ENCODE peak calls at places on chromosome 16, in seven cellular contexts. One of them, this sample, is unnamed.

GRCh38 chr16:9322735-9323134 is 231.3 kb downstream of the HAPSTR1 start:
- DNase-seq in dorsolateral prefrontal cortex: no peak
- DNase-seq in A549: no peak
- DNase-seq in fibroblast of pulmonary artery: no peak
- DNase-seq in left lung: no peak
- DNase-seq in PC-9: no peak
- DNase-seq in thoracic aorta: no peak
- DNase-seq in this sample: no peak

GRCh38 chr16:58497468-58497867 is 2.5 kb upstream of the NDRG4 start:
- DNase-seq in dorsolateral prefrontal cortex: no peak
- DNase-seq in A549: no peak
- DNase-seq in fibroblast of pulmonary artery: no peak
- DNase-seq in left lung: no peak
- DNase-seq in PC-9: no peak
- DNase-seq in thoracic aorta: no peak
- DNase-seq in this sample: no peak

GRCh38 chr16:27481282-27481934 is 68.3 kb downstream of the GTF3C1 start:
- DNase-seq in dorsolateral prefrontal cortex: no peak
- DNase-seq in A549: no peak
- DNase-seq in fibroblast of pulmonary artery: no peak
- DNase-seq in left lung: no peak
- DNase-seq in PC-9: no peak
- DNase-seq in thoracic aorta: no peak
- DNase-seq in this sample: no peak

GRCh38 chr16:71883193-71883848 is 661 bp downstream of the ZNF821 start:
- DNase-seq in dorsolateral prefrontal cortex: no peak
- DNase-seq in A549: no peak
- DNase-seq in fibroblast of pulmonary artery: no peak
- DNase-seq in left lung: peak
- DNase-seq in PC-9: peak
- DNase-seq in thoracic aorta: no peak
- DNase-seq in this sample: no peak

GRCh38 chr16:3655030-3655790 is 719 bp downstream of the DNASE1 start:
- DNase-seq in dorsolateral prefrontal cortex: no peak
- DNase-seq in A549: no peak
- DNase-seq in fibroblast of pulmonary artery: no peak
- DNase-seq in left lung: peak
- DNase-seq in PC-9: no peak
- DNase-seq in thoracic aorta: no peak
- DNase-seq in this sample: no peak

GRCh38 chr16:77387810-77388209 is 47.0 kb downstream of the ADAMTS18 start:
- DNase-seq in dorsolateral prefrontal cortex: no peak
- DNase-seq in A549: no peak
- DNase-seq in fibroblast of pulmonary artery: no peak
- DNase-seq in left lung: no peak
- DNase-seq in PC-9: no peak
- DNase-seq in thoracic aorta: no peak
- DNase-seq in this sample: no peak

GRCh38 chr16:89687092-89687940 is 827 bp downstream of the CDK10 start:
- DNase-seq in dorsolateral prefrontal cortex: no peak
- DNase-seq in A549: peak
- DNase-seq in fibroblast of pulmonary artery: peak
- DNase-seq in left lung: peak
- DNase-seq in PC-9: peak
- DNase-seq in thoracic aorta: no peak
- DNase-seq in this sample: peak

GRCh38 chr16:82317411-82318168 is 147.6 kb upstream of the MPHOSPH6 start:
- DNase-seq in dorsolateral prefrontal cortex: no peak
- DNase-seq in A549: no peak
- DNase-seq in fibroblast of pulmonary artery: no peak
- DNase-seq in left lung: no peak
- DNase-seq in PC-9: no peak
- DNase-seq in thoracic aorta: no peak
- DNase-seq in this sample: no peak

GRCh38 chr16:57837305-57838125 is 35.2 kb upstream of the KIFC3 start:
- DNase-seq in dorsolateral prefrontal cortex: no peak
- DNase-seq in A549: no peak
- DNase-seq in fibroblast of pulmonary artery: no peak
- DNase-seq in left lung: no peak
- DNase-seq in PC-9: no peak
- DNase-seq in thoracic aorta: no peak
- DNase-seq in this sample: no peak

GRCh38 chr16:69417537-69418199 is 6.8 kb upstream of the CYB5B start:
- DNase-seq in dorsolateral prefrontal cortex: peak
- DNase-seq in A549: peak
- DNase-seq in fibroblast of pulmonary artery: peak
- DNase-seq in left lung: no peak
- DNase-seq in PC-9: peak
- DNase-seq in thoracic aorta: no peak
- DNase-seq in this sample: peak

GRCh38 chr16:12291989-12292759 is 315.6 kb downstream of the SNX29 start:
- DNase-seq in dorsolateral prefrontal cortex: no peak
- DNase-seq in A549: no peak
- DNase-seq in fibroblast of pulmonary artery: no peak
- DNase-seq in left lung: no peak
- DNase-seq in PC-9: no peak
- DNase-seq in thoracic aorta: no peak
- DNase-seq in this sample: no peak

GRCh38 chr16:55000595-55000994 is 69.9 kb downstream of the IRX5 start:
- DNase-seq in dorsolateral prefrontal cortex: no peak
- DNase-seq in A549: no peak
- DNase-seq in fibroblast of pulmonary artery: peak
- DNase-seq in left lung: no peak
- DNase-seq in PC-9: peak
- DNase-seq in thoracic aorta: no peak
- DNase-seq in this sample: no peak

GRCh38 chr16:77835111-77835510 is 46.7 kb downstream of the VAT1L start:
- DNase-seq in dorsolateral prefrontal cortex: no peak
- DNase-seq in A549: no peak
- DNase-seq in fibroblast of pulmonary artery: no peak
- DNase-seq in left lung: no peak
- DNase-seq in PC-9: no peak
- DNase-seq in thoracic aorta: no peak
- DNase-seq in this sample: no peak

GRCh38 chr16:88560722-88561484 is 9.3 kb upstream of the ZC3H18 start:
- DNase-seq in dorsolateral prefrontal cortex: no peak
- DNase-seq in A549: no peak
- DNase-seq in fibroblast of pulmonary artery: peak
- DNase-seq in left lung: no peak
- DNase-seq in PC-9: no peak
- DNase-seq in thoracic aorta: no peak
- DNase-seq in this sample: peak

GRCh38 chr16:83253526-83253925 is 554.3 kb upstream of the HSBP1 start:
- DNase-seq in dorsolateral prefrontal cortex: no peak
- DNase-seq in A549: no peak
- DNase-seq in fibroblast of pulmonary artery: no peak
- DNase-seq in left lung: no peak
- DNase-seq in PC-9: no peak
- DNase-seq in thoracic aorta: no peak
- DNase-seq in this sample: no peak

GRCh38 chr16:65534121-65534528 is 412.3 kb upstream of the CDH11 start:
- DNase-seq in dorsolateral prefrontal cortex: no peak
- DNase-seq in A549: no peak
- DNase-seq in fibroblast of pulmonary artery: peak
- DNase-seq in left lung: no peak
- DNase-seq in PC-9: no peak
- DNase-seq in thoracic aorta: no peak
- DNase-seq in this sample: peak

GRCh38 chr16:19688396-19689024 is 29.5 kb downstream of the KNOP1 start:
- DNase-seq in dorsolateral prefrontal cortex: no peak
- DNase-seq in A549: no peak
- DNase-seq in fibroblast of pulmonary artery: no peak
- DNase-seq in left lung: no peak
- DNase-seq in PC-9: no peak
- DNase-seq in thoracic aorta: no peak
- DNase-seq in this sample: no peak

GRCh38 chr16:13393816-13394215 is 492.4 kb downstream of the SHISA9 start:
- DNase-seq in dorsolateral prefrontal cortex: no peak
- DNase-seq in A549: no peak
- DNase-seq in fibroblast of pulmonary artery: no peak
- DNase-seq in left lung: no peak
- DNase-seq in PC-9: no peak
- DNase-seq in thoracic aorta: no peak
- DNase-seq in this sample: no peak

GRCh38 chr16:13392341-13392740 is 490.9 kb downstream of the SHISA9 start:
- DNase-seq in dorsolateral prefrontal cortex: no peak
- DNase-seq in A549: no peak
- DNase-seq in fibroblast of pulmonary artery: no peak
- DNase-seq in left lung: no peak
- DNase-seq in PC-9: no peak
- DNase-seq in thoracic aorta: no peak
- DNase-seq in this sample: no peak

GRCh38 chr16:13401631-13402030 is 500.2 kb downstream of the SHISA9 start:
- DNase-seq in dorsolateral prefrontal cortex: no peak
- DNase-seq in A549: no peak
- DNase-seq in fibroblast of pulmonary artery: no peak
- DNase-seq in left lung: no peak
- DNase-seq in PC-9: no peak
- DNase-seq in thoracic aorta: no peak
- DNase-seq in this sample: no peak

GRCh38 chr16:13402601-13403000 is 501.2 kb downstream of the SHISA9 start:
- DNase-seq in dorsolateral prefrontal cortex: no peak
- DNase-seq in A549: no peak
- DNase-seq in fibroblast of pulmonary artery: no peak
- DNase-seq in left lung: no peak
- DNase-seq in PC-9: no peak
- DNase-seq in thoracic aorta: no peak
- DNase-seq in this sample: no peak

DNA sequence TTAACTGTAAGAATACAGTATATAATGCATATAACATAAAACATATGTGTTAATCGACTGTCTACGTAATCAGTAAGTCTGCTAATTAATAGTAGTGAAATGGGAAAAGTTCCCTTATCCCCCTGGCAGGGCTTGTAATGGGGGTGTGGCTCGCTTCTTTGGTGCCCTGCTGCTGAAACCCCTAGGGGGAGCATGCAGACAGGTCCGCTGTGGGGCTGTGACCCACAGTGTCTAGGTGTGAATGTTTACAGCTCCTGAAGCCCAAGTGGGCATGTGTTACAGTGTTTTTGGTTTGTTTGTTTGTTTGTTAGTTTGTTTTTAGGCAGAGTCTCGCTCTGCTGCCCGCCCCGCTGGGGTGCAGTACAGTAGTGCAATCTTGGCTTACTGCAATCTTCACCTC is 495.7 kb downstream of the SHISA9 start:
- DNase-seq in dorsolateral prefrontal cortex: no peak
- DNase-seq in A549: no peak
- DNase-seq in fibroblast of pulmonary artery: no peak
- DNase-seq in left lung: no peak
- DNase-seq in PC-9: no peak
- DNase-seq in thoracic aorta: no peak
- DNase-seq in this sample: no peak
- TF ChIP-seq CTCF in dorsolateral prefrontal cortex: no peak
- TF ChIP-seq CTCF in A549: no peak
- TF ChIP-seq CTCF in fibroblast of pulmonary artery: no peak
- TF ChIP-seq CTCF in left lung: no peak
- TF ChIP-seq CTCF in PC-9: no peak
- TF ChIP-seq CTCF in thoracic aorta: no peak
- TF ChIP-seq CTCF in this sample: no peak

GRCh38 chr16:22162658-22163009 is 328 bp downstream of the SDR42E2 start:
- DNase-seq in dorsolateral prefrontal cortex: no peak
- DNase-seq in A549: no peak
- DNase-seq in fibroblast of pulmonary artery: no peak
- DNase-seq in left lung: no peak
- DNase-seq in PC-9: no peak
- DNase-seq in thoracic aorta: no peak
- DNase-seq in this sample: no peak

GRCh38 chr16:22164482-22164881 is 2.2 kb downstream of the SDR42E2 start:
- DNase-seq in dorsolateral prefrontal cortex: no peak
- DNase-seq in A549: no peak
- DNase-seq in fibroblast of pulmonary artery: no peak
- DNase-seq in left lung: no peak
- DNase-seq in PC-9: no peak
- DNase-seq in thoracic aorta: no peak
- DNase-seq in this sample: no peak

GRCh38 chr16:22163806-22164205 is 1.5 kb downstream of the SDR42E2 start:
- DNase-seq in dorsolateral prefrontal cortex: no peak
- DNase-seq in A549: no peak
- DNase-seq in fibroblast of pulmonary artery: no peak
- DNase-seq in left lung: no peak
- DNase-seq in PC-9: no peak
- DNase-seq in thoracic aorta: no peak
- DNase-seq in this sample: no peak

GRCh38 chr16:22161401-22161800 is 905 bp upstream of the SDR42E2 start:
- DNase-seq in dorsolateral prefrontal cortex: no peak
- DNase-seq in A549: no peak
- DNase-seq in fibroblast of pulmonary artery: no peak
- DNase-seq in left lung: no peak
- DNase-seq in PC-9: no peak
- DNase-seq in thoracic aorta: no peak
- DNase-seq in this sample: no peak

GRCh38 chr16:22161999-22162657 is at the start of gene SDR42E2:
- DNase-seq in dorsolateral prefrontal cortex: no peak
- DNase-seq in A549: peak
- DNase-seq in fibroblast of pulmonary artery: no peak
- DNase-seq in left lung: peak
- DNase-seq in PC-9: no peak
- DNase-seq in thoracic aorta: no peak
- DNase-seq in this sample: no peak
- H3K4me3 ChIP-seq in dorsolateral prefrontal cortex: no peak
- H3K4me3 ChIP-seq in A549: peak
- H3K4me3 ChIP-seq in fibroblast of pulmonary artery: no peak
- H3K4me3 ChIP-seq in left lung: no peak
- H3K4me3 ChIP-seq in PC-9: no peak
- H3K4me3 ChIP-seq in thoracic aorta: peak
- H3K4me3 ChIP-seq in this sample: no peak

DNA sequence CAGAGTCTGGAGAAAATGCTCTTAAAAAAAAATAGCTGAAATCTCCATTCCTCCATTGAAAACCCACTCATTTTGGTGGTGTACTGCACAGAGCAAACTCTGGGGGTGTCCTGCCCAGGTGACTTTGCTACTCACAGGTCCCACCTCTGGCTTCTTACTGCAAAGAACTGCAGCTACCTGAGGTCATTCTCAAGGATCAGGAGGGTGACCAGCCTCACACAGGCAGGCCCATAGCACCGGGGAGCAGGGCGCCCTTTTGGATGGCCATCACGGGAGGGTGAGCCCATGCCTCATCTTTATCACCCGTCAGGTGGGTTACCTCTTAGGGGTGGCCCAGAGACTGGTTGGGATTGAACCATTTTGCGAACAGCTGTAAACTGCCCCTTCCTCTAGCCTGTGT is 32.6 kb upstream of the BRD7 start:
- DNase-seq in dorsolateral prefrontal cortex: no peak
- DNase-seq in A549: no peak
- DNase-seq in fibroblast of pulmonary artery: no peak
- DNase-seq in left lung: no peak
- DNase-seq in PC-9: no peak
- DNase-seq in thoracic aorta: no peak
- DNase-seq in this sample: no peak
- TF ChIP-seq CTCF in dorsolateral prefrontal cortex: no peak
- TF ChIP-seq CTCF in A549: no peak
- TF ChIP-seq CTCF in fibroblast of pulmonary artery: no peak
- TF ChIP-seq CTCF in left lung: no peak
- TF ChIP-seq CTCF in PC-9: no peak
- TF ChIP-seq CTCF in thoracic aorta: no peak
- TF ChIP-seq CTCF in this sample: no peak

GRCh38 chr16:84505249-84506156 is 1.0 kb upstream of the MEAK7 start:
- DNase-seq in dorsolateral prefrontal cortex: no peak
- DNase-seq in A549: no peak
- DNase-seq in fibroblast of pulmonary artery: no peak
- DNase-seq in left lung: no peak
- DNase-seq in PC-9: peak
- DNase-seq in thoracic aorta: no peak
- DNase-seq in this sample: no peak
- H3K4me3 ChIP-seq in dorsolateral prefrontal cortex: peak
- H3K4me3 ChIP-seq in A549: peak
- H3K4me3 ChIP-seq in fibroblast of pulmonary artery: peak
- H3K4me3 ChIP-seq in left lung: peak
- H3K4me3 ChIP-seq in PC-9: peak
- H3K4me3 ChIP-seq in thoracic aorta: peak
- H3K4me3 ChIP-seq in this sample: peak

This sample was measured in fibroblast of villous mesenchyme.